ENCODE peak calls at places on chromosomes 11 and 22, in ten cellular contexts. E, C, B, T, H, S, J, Y, Z and R are unnamed samples.

GRCh38 chr11:125094731-125095130 is 16.7 kb downstream of the TMEM218 start:
- DNase-seq in E (no peak), C (no peak), B (no peak), T (no peak), H (no peak), S (no peak), J (no peak), Y (no peak), Z (no peak), R (no peak)

GRCh38 chr11:15704064-15704463 is 589.3 kb downstream of the INSC start:
- DNase-seq in E (no peak), C (no peak), B (no peak), T (peak; percentile 28), H (no peak), S (peak; percentile 26), J (no peak), Y (no peak), Z (no peak), R (no peak)

GRCh38 chr11:112343368-112344039 is 82.8 kb upstream of the PLET1 start:
- DNase-seq in E (no peak), C (no peak), B (no peak), T (no peak), H (no peak), S (no peak), J (no peak), Y (no peak), Z (peak; percentile 55), R (no peak)

GRCh38 chr22:27461470-27461869 is 340.1 kb downstream of the MN1 start:
- DNase-seq in E (peak; percentile 58), C (no peak), B (no peak), T (no peak), H (no peak), S (no peak), J (no peak), Y (no peak), Z (no peak), R (no peak)

GRCh38 chr22:44340271-44341239 is 27.8 kb upstream of the SHISAL1 start:
- DNase-seq in E (no peak), C (no peak), B (no peak), T (no peak), H (no peak), S (no peak), J (no peak), Y (no peak), Z (no peak), R (no peak)

GRCh38 chr11:77107950-77108349 is 5.3 kb downstream of the OMP start:
- DNase-seq in E (peak; percentile 96), C (no peak), B (peak; percentile 65), T (peak; percentile 81), H (no peak), S (peak; percentile 81), J (no peak), Y (no peak), Z (peak; percentile 60), R (no peak)

GRCh38 chr22:43230983-43231723 is 44.2 kb upstream of the TTLL12 start:
- DNase-seq in E (peak; percentile 61), C (peak; percentile 94), B (peak; percentile 55), T (peak; percentile 69), H (no peak), S (peak; percentile 66), J (no peak), Y (peak; percentile 88), Z (peak; percentile 50), R (peak; percentile 46)

GRCh38 chr11:28833670-28834069 is 725.5 kb downstream of the METTL15 start:
- DNase-seq in E (peak; percentile 7), C (no peak), B (no peak), T (no peak), H (no peak), S (no peak), J (no peak), Y (no peak), Z (peak; percentile 97), R (no peak)

GRCh38 chr22:48907591-48907990 is 920.1 kb downstream of the BRD1 start:
- DNase-seq in E (no peak), C (no peak), B (no peak), T (no peak), H (no peak), S (no peak), J (no peak), Y (no peak), Z (no peak), R (no peak)

GRCh38 chr22:38832005-38832978 is 11.5 kb downstream of the NPTXR start:
- DNase-seq in E (no peak), C (no peak), B (no peak), T (no peak), H (no peak), S (no peak), J (no peak), Y (no peak), Z (no peak), R (no peak)

GRCh38 chr11:83819936-83820549 is 533.9 kb upstream of the CCDC90B start:
- DNase-seq in E (no peak), C (no peak), B (no peak), T (peak; percentile 34), H (no peak), S (no peak), J (no peak), Y (no peak), Z (peak; percentile 65), R (peak; percentile 55)

GRCh38 chr11:44372989-44373388 is 63.0 kb upstream of the ALX4 start:
- DNase-seq in E (no peak), C (no peak), B (no peak), T (no peak), H (no peak), S (no peak), J (no peak), Y (no peak), Z (no peak), R (no peak)

GRCh38 chr11:116828632-116829524 is 829 bp upstream of the APOC3 start:
- DNase-seq in E (no peak), C (no peak), B (no peak), T (no peak), H (no peak), S (no peak), J (no peak), Y (no peak), Z (no peak), R (peak; percentile 37)

GRCh38 chr11:114774599-114775365 is 96.5 kb downstream of the NXPE2 start:
- DNase-seq in E (peak; percentile 26), C (peak; percentile 24), B (no peak), T (no peak), H (no peak), S (peak; percentile 40), J (no peak), Y (no peak), Z (peak; percentile 49), R (peak; percentile 62)

GRCh38 chr22:29079218-29079901 is 6.5 kb downstream of the KREMEN1 start:
- DNase-seq in E (no peak), C (no peak), B (no peak), T (peak; percentile 34), H (no peak), S (no peak), J (no peak), Y (no peak), Z (no peak), R (peak; percentile 67)

GRCh38 chr11:66002648-66003225 is 434 bp downstream of the BANF1 start:
- DNase-seq in E (no peak), C (peak; percentile 67), B (peak; percentile 63), T (peak; percentile 86), H (no peak), S (peak; percentile 70), J (no peak), Y (peak; percentile 74), Z (no peak), R (no peak)
- TF ChIP-seq POLR2A in E (peak; percentile 26), C (no peak), B (no peak), T (no peak), H (no peak), S (no peak), J (no peak), Y (no peak), Z (peak; percentile 68), R (no peak)

DNA sequence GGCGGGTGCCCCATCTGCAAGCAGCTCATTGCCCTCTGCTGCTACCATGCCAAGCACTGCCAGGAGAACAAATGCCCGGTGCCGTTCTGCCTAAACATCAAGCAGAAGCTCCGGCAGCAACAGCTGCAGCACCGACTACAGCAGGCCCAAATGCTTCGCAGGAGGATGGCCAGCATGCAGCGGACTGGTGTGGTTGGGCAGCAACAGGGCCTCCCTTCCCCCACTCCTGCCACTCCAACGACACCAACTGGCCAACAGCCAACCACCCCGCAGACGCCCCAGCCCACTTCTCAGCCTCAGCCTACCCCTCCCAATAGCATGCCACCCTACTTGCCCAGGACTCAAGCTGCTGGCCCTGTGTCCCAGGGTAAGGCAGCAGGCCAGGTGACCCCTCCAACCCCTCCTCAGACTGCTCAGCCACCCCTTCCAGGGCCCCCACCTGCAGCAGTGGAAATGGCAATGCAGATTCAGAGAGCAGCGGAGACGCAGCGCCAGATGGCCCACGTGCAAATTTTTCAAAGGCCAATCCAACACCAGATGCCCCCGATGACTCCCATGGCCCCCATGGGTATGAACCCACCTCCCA is 28.0 kb upstream of the L3MBTL2 start:
- DNase-seq in E (no peak), C (no peak), B (no peak), T (peak; percentile 21), H (no peak), S (no peak), J (no peak), Y (no peak), Z (no peak), R (no peak)
- TF ChIP-seq POLR2A in E (no peak), C (no peak), B (no peak), T (no peak), H (no peak), S (no peak), J (no peak), Y (no peak), Z (no peak), R (no peak)

DNA sequence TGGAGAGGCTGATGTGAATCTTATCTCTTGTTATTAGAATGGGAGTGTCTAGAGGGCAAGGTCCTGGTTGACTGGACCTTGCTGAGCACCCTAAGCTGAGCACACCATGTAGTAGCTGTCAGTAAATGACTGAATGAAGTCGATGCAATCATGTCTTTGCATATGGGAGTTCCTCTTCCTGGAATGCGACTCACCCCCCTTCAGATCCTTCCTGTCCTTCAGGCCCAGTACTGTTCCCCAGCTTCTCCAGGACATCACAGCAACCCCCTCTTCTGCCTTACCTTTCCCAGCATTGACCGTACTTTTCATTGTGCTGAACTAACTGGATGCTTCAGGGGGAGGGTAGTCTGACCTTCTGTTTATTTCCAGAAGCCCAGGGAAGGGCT is 5.7 kb downstream of the RHOG start:
- DNase-seq in E (no peak), C (no peak), B (no peak), T (no peak), H (no peak), S (no peak), J (no peak), Y (no peak), Z (peak; percentile 15), R (peak; percentile 57)
- TF ChIP-seq POLR2A in E (no peak), C (no peak), B (no peak), T (no peak), H (no peak), S (no peak), J (no peak), Y (no peak), Z (no peak), R (no peak)

DNA sequence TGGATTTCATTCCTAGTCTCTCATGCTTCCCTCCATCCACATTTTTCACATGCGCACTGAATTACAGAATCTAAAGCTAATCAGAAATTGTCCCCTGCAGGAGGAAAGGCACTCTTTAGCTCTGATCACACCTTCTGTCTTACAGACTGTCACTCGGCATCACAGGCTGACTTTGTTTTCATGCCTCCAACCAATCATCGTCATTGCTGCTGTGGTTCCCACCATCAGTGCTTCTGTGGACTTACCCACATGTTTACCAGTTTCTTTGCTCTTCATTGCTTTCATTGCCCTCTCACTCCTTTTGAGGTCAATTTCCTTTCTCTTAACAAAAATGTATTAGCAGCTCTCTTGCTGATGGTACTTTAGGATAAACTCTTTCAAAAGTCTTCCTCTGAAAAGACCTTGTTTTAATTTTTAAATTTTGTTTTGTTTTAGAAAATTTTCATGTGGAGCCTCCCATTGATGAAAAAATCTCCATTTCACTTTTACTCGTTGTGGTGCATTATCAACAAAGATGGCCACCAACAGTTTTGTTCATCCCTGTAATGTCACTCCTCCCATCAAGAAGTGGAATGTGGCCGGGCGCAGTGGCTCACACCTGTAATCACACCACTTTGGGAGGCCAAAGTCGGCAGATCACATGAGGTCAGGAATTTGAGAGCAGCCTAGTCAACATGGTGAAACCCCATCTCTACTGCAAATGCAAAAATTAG is 20.2 kb upstream of the TREH start:
- DNase-seq in E (no peak), C (no peak), B (no peak), T (no peak), H (no peak), S (no peak), J (no peak), Y (no peak), Z (no peak), R (no peak)
- TF ChIP-seq POLR2A in E (no peak), C (no peak), B (no peak), T (no peak), H (no peak), S (no peak), J (no peak), Y (no peak), Z (no peak), R (no peak)